ENCODE peak calls at places on chromosomes 6 and 20, in nine cellular contexts. Y is effector memory CD4-positive, alpha-beta T cell; G is aorta; B is ovary; O is Caco-2; S is hepatocyte; I is body of pancreas; V is stomach; M is BE2C. L is an unnamed sample.

GRCh38 chr6:52063584-52064400 is 23.6 kb downstream of the PKHD1 start:
- DNase-seq in Y (peak; percentile 11), G (no peak), B (no peak), O (peak; percentile 63), S (peak; percentile 73), I (peak; percentile 64), V (peak; percentile 53), M (peak; percentile 65), L (peak; percentile 25)

GRCh38 chr6:26284537-26285142 is 80.4 kb upstream of the BTN3A2 start:
- DNase-seq in Y (no peak), G (peak; percentile 84), B (peak; percentile 70), O (peak; percentile 35), S (peak; percentile 78), I (peak; percentile 44), V (peak; percentile 55), M (peak; percentile 68), L (no peak)

GRCh38 chr6:107115695-107116327 is 496 bp upstream of the BEND3 start:
- DNase-seq in Y (no peak), G (peak; percentile 80), B (peak; percentile 48), O (peak; percentile 80), S (peak; percentile 73), I (peak; percentile 75), V (peak; percentile 51), M (peak; percentile 87), L (no peak)

GRCh38 chr20:47351643-47352331 is 4.7 kb downstream of the ZMYND8 start:
- DNase-seq in Y (no peak), G (no peak), B (no peak), O (no peak), S (no peak), I (no peak), V (no peak), M (no peak), L (no peak)

GRCh38 chr6:35083507-35083906 is 57.6 kb downstream of the TCP11 start:
- DNase-seq in Y (no peak), G (no peak), B (peak; percentile 25), O (no peak), S (no peak), I (peak; percentile 1), V (no peak), M (no peak), L (no peak)

GRCh38 chr6:85680388-85680787 is 37.7 kb upstream of the SYNCRIP start:
- DNase-seq in Y (no peak), G (no peak), B (no peak), O (no peak), S (no peak), I (no peak), V (no peak), M (no peak), L (no peak)

GRCh38 chr20:32855387-32855786 is 3.3 kb upstream of the EFCAB8 start:
- DNase-seq in Y (no peak), G (no peak), B (no peak), O (no peak), S (no peak), I (peak; percentile 34), V (no peak), M (no peak), L (no peak)

GRCh38 chr20:18754030-18754659 is 59.4 kb upstream of the SCP2D1 start:
- DNase-seq in Y (no peak), G (no peak), B (no peak), O (no peak), S (no peak), I (no peak), V (no peak), M (no peak), L (no peak)

GRCh38 chr20:22576273-22576672 is 8.1 kb downstream of the FOXA2 start:
- DNase-seq in Y (no peak), G (no peak), B (no peak), O (no peak), S (no peak), I (peak; percentile 44), V (no peak), M (no peak), L (no peak)

GRCh38 chr20:22575737-22576136 is 8.6 kb downstream of the FOXA2 start:
- DNase-seq in Y (no peak), G (no peak), B (no peak), O (no peak), S (no peak), I (no peak), V (no peak), M (no peak), L (no peak)

GRCh38 chr20:22577515-22578220 is 6.7 kb downstream of the FOXA2 start:
- DNase-seq in Y (no peak), G (no peak), B (no peak), O (no peak), S (peak; percentile 57), I (peak; percentile 80), V (peak; percentile 73), M (no peak), L (no peak)

GRCh38 chr20:22578221-22579118 is 5.9 kb downstream of the FOXA2 start:
- DNase-seq in Y (no peak), G (no peak), B (no peak), O (peak; percentile 38), S (peak; percentile 54), I (peak; percentile 77), V (peak; percentile 51), M (no peak), L (no peak)

DNA sequence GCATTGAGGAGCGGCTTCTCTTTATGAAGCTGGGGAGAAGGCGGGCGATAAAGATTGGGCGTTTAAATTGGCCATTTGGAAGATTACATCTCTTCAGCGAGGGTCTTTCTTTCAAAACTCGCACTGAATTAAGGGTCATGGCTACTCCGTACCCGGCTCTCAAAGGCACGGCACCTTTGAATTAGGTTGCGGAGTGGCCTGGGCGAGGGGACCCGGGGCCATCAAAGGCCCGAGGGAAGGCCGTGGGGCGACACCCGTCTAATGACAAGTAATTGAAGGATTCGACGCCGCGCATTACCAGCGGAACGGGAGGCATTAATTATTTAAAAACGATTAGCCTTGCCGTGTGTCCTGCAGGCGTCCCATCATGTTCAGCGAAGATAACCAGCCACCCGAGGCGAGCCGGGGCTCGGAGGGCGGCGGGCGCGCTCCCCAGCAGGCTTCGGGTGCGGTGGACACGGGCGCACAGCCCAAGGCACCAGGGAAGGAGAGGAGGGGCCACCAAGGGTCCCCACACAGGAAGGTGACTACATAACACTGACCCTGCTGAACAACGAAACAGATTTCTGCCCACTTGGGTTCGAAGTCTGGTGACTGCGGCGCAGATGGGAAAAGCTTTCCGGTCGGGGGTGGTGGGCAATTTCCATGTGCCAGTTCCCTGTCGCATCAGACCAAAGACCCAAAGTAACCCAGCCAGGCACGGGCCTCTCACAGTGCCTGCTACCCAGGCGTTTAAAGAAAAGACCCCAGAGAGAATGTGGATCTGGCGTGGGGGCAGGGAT is 7.4 kb downstream of the FOXA2 start:
- DNase-seq in Y (no peak), G (no peak), B (no peak), O (no peak), S (no peak), I (peak; percentile 45), V (no peak), M (no peak), L (no peak)
- H3K4me3 ChIP-seq in Y (no peak overlapping the region), G (no peak overlapping the region), B (no peak overlapping the region), O (no peak overlapping the region), S (peak overlapping the region; percentile 23), I (peak overlapping the region; percentile 6), V (peak overlapping the region; percentile 58), M (no peak overlapping the region), L (no peak overlapping the region)

DNA sequence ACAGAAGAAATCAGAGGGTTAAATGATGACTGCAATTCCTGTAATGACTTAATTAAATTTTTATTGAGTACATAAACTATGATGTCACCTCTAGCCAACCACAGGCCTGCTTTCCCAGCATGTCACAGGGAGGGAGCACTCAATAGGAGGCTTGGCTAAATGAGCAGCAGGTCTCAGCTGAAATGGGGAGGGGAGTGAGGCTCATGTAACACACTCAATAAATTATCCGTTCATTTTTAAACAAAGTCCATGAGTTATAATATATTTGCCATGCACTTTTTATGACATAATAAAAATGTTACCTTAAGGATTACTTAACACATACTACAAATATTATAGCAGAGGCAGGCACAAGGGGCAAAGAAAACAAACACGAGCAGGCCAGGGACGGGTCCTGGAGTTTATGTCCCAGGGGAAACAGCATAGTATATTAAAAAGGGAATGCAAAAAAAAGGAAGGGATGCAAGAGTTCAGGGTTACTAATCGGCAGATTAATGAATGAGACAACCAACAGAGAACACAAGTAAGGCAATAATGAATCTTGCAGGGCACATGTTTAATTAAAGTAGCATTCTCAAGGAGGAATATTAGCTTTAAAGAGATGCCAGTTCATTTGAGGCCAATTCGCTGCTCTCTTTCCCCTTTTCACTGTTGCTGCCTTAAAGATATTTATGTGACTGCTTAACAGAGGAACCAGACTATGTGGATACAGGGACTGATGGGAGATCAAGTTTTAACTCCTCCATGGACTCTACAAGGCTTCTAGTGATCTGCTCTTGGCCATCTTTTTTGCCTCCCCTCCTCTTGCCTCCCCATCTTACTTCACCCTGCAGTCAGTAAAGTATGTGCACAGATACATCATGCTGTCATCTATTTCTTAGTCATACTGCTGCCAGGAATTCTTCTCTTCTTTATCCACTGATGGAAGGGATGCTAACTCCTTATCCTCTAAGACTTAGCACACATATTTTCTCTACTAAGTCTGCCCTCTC is 27.3 kb upstream of the FAM83C start:
- DNase-seq in Y (no peak), G (no peak), B (no peak), O (no peak), S (no peak), I (no peak), V (no peak), M (no peak), L (no peak)
- H3K27me3 ChIP-seq in Y (no peaks in the 10 kb centered on the region), G (no peaks in the 10 kb centered on the region), B (no peaks in the 10 kb centered on the region), O (no peaks in the 10 kb centered on the region), S (no peaks in the 10 kb centered on the region), I (no peaks in the 10 kb centered on the region), V (no peaks in the 10 kb centered on the region), M (no peaks in the 10 kb centered on the region), L (no peaks in the 10 kb centered on the region)

GRCh38 chr20:49669601-49670189 is 44.0 kb downstream of the B4GALT5 start:
- DNase-seq in Y (no peak), G (no peak), B (no peak), O (no peak), S (no peak), I (no peak), V (no peak), M (no peak), L (no peak)
- H3K4me1 ChIP-seq in Y (peaks cover 3% of the 10 kb centered on the region), G (peaks cover 6% of the 10 kb centered on the region), B (peaks cover 8% of the 10 kb centered on the region), O (peaks cover 52% of the 10 kb centered on the region), S (peaks cover 31% of the 10 kb centered on the region), I (peaks cover 31% of the 10 kb centered on the region), V (peaks cover 47% of the 10 kb centered on the region), M (peaks cover 29% of the 10 kb centered on the region), L (peaks cover 3% of the 10 kb centered on the region)

GRCh38 chr6:137880633-137881521 is 13.8 kb downstream of the TNFAIP3 start:
- DNase-seq in Y (peak; percentile 53), G (no peak), B (no peak), O (no peak), S (no peak), I (no peak), V (no peak), M (no peak), L (no peak)

GRCh38 chr6:137878810-137879285 is 11.8 kb downstream of the TNFAIP3 start:
- DNase-seq in Y (peak; percentile 46), G (no peak), B (no peak), O (no peak), S (no peak), I (no peak), V (no peak), M (peak; percentile 63), L (no peak)

GRCh38 chr6:137879885-137880430 is 12.9 kb downstream of the TNFAIP3 start:
- DNase-seq in Y (no peak), G (no peak), B (no peak), O (no peak), S (no peak), I (no peak), V (no peak), M (no peak), L (no peak)

GRCh38 chr6:137878070-137878809 is 11.2 kb downstream of the TNFAIP3 start:
- DNase-seq in Y (no peak), G (no peak), B (no peak), O (no peak), S (no peak), I (no peak), V (no peak), M (no peak), L (no peak)

GRCh38 chr6:137879301-137879700 is 12.2 kb downstream of the TNFAIP3 start:
- DNase-seq in Y (no peak), G (no peak), B (no peak), O (no peak), S (no peak), I (no peak), V (no peak), M (no peak), L (no peak)
- H3K4me3 ChIP-seq in Y (no peak overlapping the region), G (no peak overlapping the region), B (no peak overlapping the region), O (no peak overlapping the region), S (no peak overlapping the region), I (no peak overlapping the region), V (no peak overlapping the region), M (no peak overlapping the region), L (no peak overlapping the region)